ENCODE peak calls at places on chromosome 3, in ten cellular contexts. W is EL; C is Peyer's patch; U is cardiac muscle cell; M is stimulated activated naive CD8-positive, alpha-beta T cell treated with anti-CD3 and anti-CD28 coated beads, Interleukin-15, Interleukin-2, amounts not matched to agents 100 U/mL and 50 U/mL, for 24 hours; D is T-helper 9 cell; P is stimulated activated CD8-positive, alpha-beta memory T cell treated with anti-CD3 and anti-CD28 coated beads, Interleukin-4, amount 100 ng/mL, for 4 hours; R is neural progenitor cell; Z is central memory CD4-positive, alpha-beta T cell; T is T1000. O is an unnamed sample.

GRCh38 chr3:127168271-127168670 is 24.7 kb upstream of the PRR23E start:
- DNase-seq in W (no peak), C (no peak), U (peak), M (no peak), D (no peak), P (no peak), R (no peak), Z (no peak), T (no peak), O (no peak)

GRCh38 chr3:151319613-151320012 is 3.0 kb upstream of the GPR87 start:
- DNase-seq in W (peak), C (no peak), U (no peak), M (no peak), D (no peak), P (no peak), R (no peak), Z (no peak), T (no peak), O (no peak)

GRCh38 chr3:58291671-58292338 is 14.2 kb upstream of the RPP14 start:
- DNase-seq in W (no peak), C (no peak), U (no peak), M (no peak), D (no peak), P (no peak), R (no peak), Z (no peak), T (no peak), O (no peak)

GRCh38 chr3:143118630-143119008 is 952 bp upstream of the CHST2 start:
- DNase-seq in W (no peak), C (no peak), U (no peak), M (no peak), D (no peak), P (no peak), R (peak), Z (no peak), T (no peak), O (no peak)

GRCh38 chr3:141401584-141402475 is 33.5 kb downstream of the ZBTB38 start:
- DNase-seq in W (peak), C (peak), U (peak), M (peak), D (no peak), P (no peak), R (peak), Z (peak), T (no peak), O (peak)

GRCh38 chr3:56373386-56373785 is 94.9 kb downstream of the ERC2 start:
- DNase-seq in W (no peak), C (no peak), U (no peak), M (no peak), D (no peak), P (no peak), R (no peak), Z (no peak), T (no peak), O (no peak)

GRCh38 chr3:107224001-107224596 is 153.1 kb upstream of the CCDC54 start:
- DNase-seq in W (no peak), C (no peak), U (no peak), M (no peak), D (no peak), P (no peak), R (no peak), Z (no peak), T (no peak), O (no peak)

GRCh38 chr3:159458010-159458409 is 530.6 kb upstream of the IL12A start:
- DNase-seq in W (peak), C (no peak), U (no peak), M (no peak), D (no peak), P (no peak), R (peak), Z (no peak), T (peak), O (no peak)

GRCh38 chr3:46495901-46496456 is 1.8 kb upstream of the RTP3 start:
- DNase-seq in W (peak), C (no peak), U (no peak), M (no peak), D (no peak), P (no peak), R (no peak), Z (no peak), T (peak), O (no peak)

GRCh38 chr3:123871946-123872345 is 12.2 kb downstream of the MYLK start:
- DNase-seq in W (no peak), C (no peak), U (no peak), M (no peak), D (no peak), P (no peak), R (peak), Z (no peak), T (no peak), O (no peak)

GRCh38 chr3:142501004-142501926 is 53.4 kb upstream of the XRN1 start:
- DNase-seq in W (peak), C (no peak), U (no peak), M (no peak), D (no peak), P (no peak), R (no peak), Z (no peak), T (no peak), O (no peak)